ENCODE peak calls at places on chromosomes 7 and 10, in four cellular contexts. P, D, K and B are unnamed samples.

GRCh38 chr7:36523371-36523953 is 133.8 kb downstream of the ANLN start:
- DNase-seq in D (no peak), P (no peak), K (no peak), B (no peak)

GRCh38 chr10:49621561-49621960 is 7.7 kb downstream of the CHAT start:
- DNase-seq in K (no peak), P (no peak), D (no peak), B (no peak)

GRCh38 chr10:129628823-129629222 is 161.8 kb downstream of the MGMT start:
- DNase-seq in K (no peak), P (no peak), D (no peak), B (no peak)

GRCh38 chr7:17422966-17423365 is 124.5 kb downstream of the AHR start:
- DNase-seq in P (no peak), K (peak), D (no peak), B (no peak)

GRCh38 chr10:72277996-72278667 is 4.4 kb downstream of the DDIT4 start:
- DNase-seq in D (no peak), P (no peak), K (peak), B (no peak)

GRCh38 chr10:182441-183201 is 47.4 kb downstream of the ZMYND11 start:
- DNase-seq in P (no peak), D (no peak), K (peak), B (no peak)

GRCh38 chr7:143490719-143491306 is 13.1 kb downstream of the TAS2R41 start:
- DNase-seq in D (no peak), K (peak), P (no peak), B (no peak)

GRCh38 chr7:107994366-107994765 is 8.6 kb downstream of the LAMB1 start:
- DNase-seq in D (no peak), K (no peak), P (no peak), B (no peak)

GRCh38 chr7:150335101-150335773 is 6.2 kb downstream of the RARRES2 start:
- DNase-seq in K (peak), D (no peak), P (no peak), B (no peak)

GRCh38 chr7:107666804-107667203 is 6.2 kb downstream of the SLC26A4 start:
- DNase-seq in D (no peak), K (no peak), P (no peak), B (no peak)

GRCh38 chr10:2920638-2921037 is 146.7 kb upstream of the PFKP start:
- DNase-seq in P (no peak), D (no peak), K (no peak), B (no peak)

GRCh38 chr7:130281227-130281626 is 11.7 kb upstream of the CPA4 start:
- DNase-seq in P (no peak), D (no peak), K (peak), B (no peak)

GRCh38 chr10:123897146-123897545 is 5.5 kb upstream of the CPXM2 start:
- DNase-seq in D (no peak), K (no peak), P (no peak), B (no peak)

GRCh38 chr10:123797813-123798212 is 93.8 kb downstream of the CPXM2 start:
- DNase-seq in P (no peak), D (no peak), K (no peak), B (no peak)

GRCh38 chr10:84405662-84406061 is 77.3 kb downstream of the CCSER2 start:
- DNase-seq in K (no peak), D (no peak), P (no peak), B (no peak)

GRCh38 chr10:100350914-100351485 is 4.0 kb downstream of the SCD start:
- DNase-seq in K (no peak), D (no peak), P (no peak), B (no peak)

GRCh38 chr10:122164028-122164601 is 107.0 kb upstream of the BTBD16 start:
- DNase-seq in K (peak), D (no peak), P (peak), B (peak)

GRCh38 chr10:70750156-70750703 is 34.9 kb downstream of the TBATA start:
- DNase-seq in K (no peak), D (no peak), P (no peak), B (no peak)

GRCh38 chr7:73316521-73316920 is 7.9 kb upstream of the NSUN5 start:
- DNase-seq in P (no peak), K (no peak), D (no peak), B (no peak)

GRCh38 chr10:118957141-118957825 is 72.2 kb upstream of the NANOS1 start:
- DNase-seq in K (no peak), P (no peak), D (no peak), B (no peak)

GRCh38 chr10:70672165-70672992 is at the start of gene ADAMTS14:
- DNase-seq in D (peak), K (peak), P (no peak), B (peak)

GRCh38 chr10:32795598-32796183 is 162.3 kb downstream of the ITGB1 start:
- DNase-seq in K (peak), P (no peak), D (no peak), B (peak)